ENCODE peak calls at places on chromosomes 7 and 10, in four cellular contexts. I is upper lobe of left lung, T is DND-41, O is AG04450. G is an unnamed sample.

GRCh38 chr10:9302142-9302746 is 1247.8 kb downstream of the GATA3 start:
- DNase-seq in T (peak; percentile 21), O (peak; percentile 21), I (no peak), G (no peak)

GRCh38 chr7:17986826-17987225 is 40.8 kb downstream of the PRPS1L1 start:
- DNase-seq in O (peak; percentile 63), I (no peak), T (no peak), G (no peak)

GRCh38 chr7:32143271-32143670 is 73.1 kb upstream of the PDE1C start:
- DNase-seq in O (no peak), T (no peak), I (no peak), G (no peak)

GRCh38 chr7:117190104-117190503 is 132.8 kb downstream of the WNT2 start:
- DNase-seq in O (no peak), I (no peak), T (no peak), G (no peak)

GRCh38 chr10:125203186-125203800 is 42.9 kb upstream of the CTBP2 start:
- DNase-seq in T (no peak), I (no peak), O (no peak), G (no peak)

GRCh38 chr7:16067695-16068094 is 353.6 kb downstream of the CRPPA start:
- DNase-seq in O (no peak), T (no peak), I (no peak), G (no peak)

GRCh38 chr7:157771-158251 is 34.6 kb upstream of the FAM20C start:
- DNase-seq in T (no peak), I (no peak), O (no peak), G (no peak)

GRCh38 chr10:99880071-99880835 is 97.8 kb downstream of the ABCC2 start:
- DNase-seq in I (no peak), O (no peak), T (no peak), G (no peak)

GRCh38 chr10:3941676-3942075 is 156.7 kb upstream of the KLF6 start:
- DNase-seq in O (no peak), I (no peak), T (no peak), G (no peak)

GRCh38 chr7:55975944-55976633 is 11.7 kb downstream of the NIPSNAP2 start:
- DNase-seq in O (no peak), I (no peak), T (no peak), G (no peak)

GRCh38 chr7:151381333-151382078 is 28.3 kb downstream of the WDR86 start:
- DNase-seq in O (no peak), T (no peak), I (no peak), G (no peak)

GRCh38 chr10:118940386-118940785 is 89.1 kb upstream of the NANOS1 start:
- DNase-seq in T (no peak), I (no peak), O (no peak), G (no peak)

GRCh38 chr10:14063531-14064317 is 267.0 kb downstream of the FRMD4A start:
- DNase-seq in O (peak; percentile 47), I (peak; percentile 79), T (no peak), G (no peak)

GRCh38 chr7:33707427-33707826 is 197.9 kb upstream of the BMPER start:
- DNase-seq in T (no peak), O (no peak), I (no peak), G (no peak)

GRCh38 chr7:151631968-151632749 is 112.5 kb upstream of the RHEB start:
- DNase-seq in O (peak; percentile 21), I (peak; percentile 91), T (no peak), G (peak; percentile 92)

GRCh38 chr10:69285699-69286098 is 7.4 kb downstream of the HK1 start:
- DNase-seq in I (no peak), O (no peak), T (no peak), G (no peak)

GRCh38 chr7:143269254-143269653 is 6.0 kb downstream of the GSTK1 start:
- DNase-seq in O (no peak), T (no peak), I (no peak), G (no peak)

GRCh38 chr7:76262683-76263402 is 39.6 kb upstream of the HSPB1 start:
- DNase-seq in T (peak; percentile 48), I (peak; percentile 63), O (peak; percentile 16), G (no peak)

GRCh38 chr7:115844857-115845256 is 185.7 kb downstream of the TFEC start:
- DNase-seq in O (no peak), T (no peak), I (no peak), G (no peak)

GRCh38 chr10:11378835-11379234 is 232.6 kb downstream of the USP6NL start:
- DNase-seq in T (no peak), I (no peak), O (no peak), G (no peak)

GRCh38 chr10:124521429-124521871 is 59.8 kb downstream of the LHPP start:
- DNase-seq in I (no peak), O (no peak), T (no peak), G (no peak)

GRCh38 chr10:131891196-131891928 is 9.4 kb upstream of the PPP2R2D start:
- DNase-seq in O (no peak), T (no peak), I (no peak), G (no peak)

GRCh38 chr7:81004098-81004497 is 85.2 kb upstream of the SEMA3C start:
- DNase-seq in T (no peak), I (no peak), O (no peak), G (no peak)

GRCh38 chr7:142795339-142795863 is 24.6 kb downstream of the PRSS2 start:
- DNase-seq in O (no peak), T (peak; percentile 90), I (no peak), G (no peak)

GRCh38 chr7:147265528-147265927 is 1148.9 kb downstream of the CNTNAP2 start:
- DNase-seq in I (no peak), T (no peak), O (no peak), G (no peak)

GRCh38 chr10:7302393-7303054 is 108.3 kb downstream of the SFMBT2 start:
- DNase-seq in I (no peak), O (no peak), T (no peak), G (no peak)

GRCh38 chr7:72334066-72334465 is 78.1 kb downstream of the CALN1 start:
- DNase-seq in I (no peak), O (no peak), T (no peak), G (no peak)

GRCh38 chr7:72336382-72336886 is 75.7 kb downstream of the CALN1 start:
- DNase-seq in T (no peak), O (no peak), I (no peak), G (peak; percentile 32)

GRCh38 chr7:72334733-72335132 is 77.4 kb downstream of the CALN1 start:
- DNase-seq in I (no peak), O (no peak), T (no peak), G (no peak)

GRCh38 chr7:72336887-72337821 is 75.0 kb downstream of the CALN1 start:
- DNase-seq in O (no peak), T (no peak), I (no peak), G (peak; percentile 36)

DNA sequence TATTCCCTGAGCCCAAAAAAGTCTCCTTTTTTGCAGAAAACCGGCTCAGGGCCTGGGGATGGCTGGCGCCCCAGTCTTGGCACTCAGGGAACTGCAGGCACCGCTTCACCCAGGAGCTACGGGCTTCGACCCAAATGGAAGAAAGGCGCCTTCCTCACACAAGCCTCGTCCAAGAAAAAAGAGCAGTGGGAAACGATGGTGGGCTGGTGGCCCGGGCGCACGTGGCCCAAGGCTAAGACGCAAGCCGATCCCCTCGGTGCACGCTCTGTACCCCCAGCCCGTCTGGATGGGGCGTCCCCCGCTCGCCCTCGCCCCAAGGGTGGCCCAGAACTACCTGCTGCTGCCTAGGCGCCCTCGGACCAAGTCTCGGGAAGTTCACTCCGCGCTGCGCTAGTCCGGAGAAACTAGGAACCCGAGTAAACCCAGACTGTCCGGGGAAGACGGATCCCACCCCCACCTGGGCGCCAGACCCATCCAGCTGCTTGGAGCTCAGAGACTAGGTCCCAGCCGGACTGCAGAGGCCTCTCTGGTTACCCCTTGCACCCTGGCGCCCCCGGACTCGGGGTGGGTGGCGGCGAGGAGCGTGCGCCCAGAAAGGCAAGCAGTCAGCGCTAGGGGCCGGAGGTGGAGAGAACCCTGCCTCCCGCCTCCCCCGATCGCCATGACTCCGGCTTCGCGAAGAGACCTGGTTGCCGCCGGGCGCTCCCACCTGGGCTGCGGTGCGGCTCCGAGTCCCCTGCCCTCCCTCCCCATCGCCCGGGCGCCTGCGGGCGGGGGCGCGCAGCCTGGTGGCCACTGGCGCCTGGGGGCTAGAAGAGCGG is 76.4 kb downstream of the CALN1 start:
- DNase-seq in O (no peak), T (no peak), I (no peak), G (peak; percentile 28)
- H3K27me3 ChIP-seq in O (no peaks in the 10 kb centered on the region), T (no peaks in the 10 kb centered on the region), I (peaks cover 15% of the 10 kb centered on the region), G (no peaks in the 10 kb centered on the region)

GRCh38 chr10:88288621-88289059 is 294.5 kb downstream of the RNLS start:
- DNase-seq in I (no peak), O (no peak), T (no peak), G (no peak)
- TF ChIP-seq CTCF in I (no peak), O (no peak), T (no peak), G (no peak)

GRCh38 chr7:1245596-1245995 is 12.9 kb downstream of the UNCX start:
- DNase-seq in O (no peak), I (no peak), T (no peak), G (no peak)

GRCh38 chr7:1244701-1245526 is 12.2 kb downstream of the UNCX start:
- DNase-seq in T (no peak), I (no peak), O (no peak), G (no peak)

GRCh38 chr7:1247527-1248041 is 14.9 kb downstream of the UNCX start:
- DNase-seq in I (no peak), O (no peak), T (peak; percentile 63), G (no peak)

GRCh38 chr7:1246871-1247526 is 14.3 kb downstream of the UNCX start:
- DNase-seq in T (no peak), O (no peak), I (no peak), G (no peak)

GRCh38 chr7:1246170-1246870 is 13.6 kb downstream of the UNCX start:
- DNase-seq in O (no peak), T (no peak), I (no peak), G (no peak)
- H3K27me3 ChIP-seq in O (peaks cover 92% of the 10 kb centered on the region), T (peaks cover 11% of the 10 kb centered on the region), I (peaks cover 82% of the 10 kb centered on the region), G (no peaks in the 10 kb centered on the region)

GRCh38 chr10:31467791-31468535 is 148.9 kb downstream of the ZEB1 start:
- DNase-seq in O (no peak), T (no peak), I (peak; percentile 51), G (no peak)
- TF ChIP-seq CTCF in O (peak; percentile 36), T (peak; percentile 40), I (peak; percentile 29), G (peak; percentile 33)

GRCh38 chr7:156896388-156897022 is 3.5 kb upstream of the LMBR1 start:
- DNase-seq in I (no peak), O (no peak), T (no peak), G (no peak)
- H3K27me3 ChIP-seq in I (no peaks in the 10 kb centered on the region), O (no peaks in the 10 kb centered on the region), T (peaks cover 3% of the 10 kb centered on the region), G (no peaks in the 10 kb centered on the region)

DNA sequence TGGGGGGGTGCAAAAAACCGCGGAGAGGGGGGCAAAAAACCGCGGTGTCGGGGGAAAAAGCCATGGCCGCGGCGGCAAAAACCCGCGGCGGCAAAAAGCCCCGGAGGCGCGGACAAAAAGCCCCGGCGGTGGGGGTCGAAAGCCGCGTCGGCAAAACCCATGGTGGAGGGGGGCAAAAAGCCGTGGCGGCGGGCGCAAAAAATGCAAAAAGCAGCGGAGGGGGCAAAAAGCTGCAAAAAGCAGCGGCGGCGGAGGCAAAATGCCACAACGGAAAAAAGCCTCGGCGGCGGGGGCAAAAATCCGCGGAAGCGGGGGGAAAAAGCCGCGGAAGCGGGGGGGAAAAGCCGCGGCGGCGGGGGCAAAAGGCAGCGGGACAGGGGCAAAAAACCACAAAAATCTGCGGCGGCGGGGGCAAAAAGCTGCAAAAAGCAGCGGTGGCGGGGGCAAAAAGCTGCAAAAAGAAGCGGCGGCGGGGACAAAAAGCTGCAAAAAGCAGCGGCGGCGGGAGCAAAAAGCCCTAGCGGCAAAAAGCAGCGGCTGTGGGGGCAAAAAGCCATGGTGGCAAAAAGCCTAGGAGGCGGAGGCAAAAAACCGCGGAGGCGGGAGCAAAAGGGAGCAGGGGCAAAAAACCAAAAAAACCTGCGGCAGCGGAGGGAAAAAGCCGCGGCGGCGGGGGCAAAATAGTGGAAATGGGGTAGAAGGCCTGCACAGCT is 418.9 kb downstream of the ZNF716 start:
- DNase-seq in I (no peak), T (no peak), O (no peak), G (no peak)
- TF ChIP-seq CTCF in I (no peak), T (no peak), O (no peak), G (no peak)